ENCODE peak calls at places on chromosomes 3 and 15, in ten cellular contexts. One of them, this sample, is unnamed.

GRCh38 chr3:62109534-62109933 is 263.8 kb downstream of the FEZF2 start:
- DNase-seq in activated T-helper 1 cell treated with Interleukin-2 at 50 U/mL for 16 hours: no peak
- DNase-seq in NCI-H1105 treated with DMSO at 0.1 percent for 48 hours: no peak
- DNase-seq in AG09309: peak
- DNase-seq in tibial artery: peak
- DNase-seq in stimulated activated CD4-positive, alpha-beta T cell treated with anti-CD3 and anti-CD28 coated beads, Interleukin-4, amount 100 ng/mL, for 1 hour: no peak
- DNase-seq in AML-193: no peak
- DNase-seq in T47D: no peak
- DNase-seq in head of caudate nucleus: no peak
- DNase-seq in GM20000: no peak
- DNase-seq in this sample: no peak

GRCh38 chr3:55327131-55327920 is 159.8 kb downstream of the WNT5A start:
- DNase-seq in activated T-helper 1 cell treated with Interleukin-2 at 50 U/mL for 16 hours: no peak
- DNase-seq in NCI-H1105 treated with DMSO at 0.1 percent for 48 hours: no peak
- DNase-seq in AG09309: peak
- DNase-seq in tibial artery: no peak
- DNase-seq in stimulated activated CD4-positive, alpha-beta T cell treated with anti-CD3 and anti-CD28 coated beads, Interleukin-4, amount 100 ng/mL, for 1 hour: no peak
- DNase-seq in AML-193: no peak
- DNase-seq in T47D: no peak
- DNase-seq in head of caudate nucleus: no peak
- DNase-seq in GM20000: no peak
- DNase-seq in this sample: no peak

GRCh38 chr3:179716811-179717210 is 64.0 kb downstream of the USP13 start:
- DNase-seq in activated T-helper 1 cell treated with Interleukin-2 at 50 U/mL for 16 hours: no peak
- DNase-seq in NCI-H1105 treated with DMSO at 0.1 percent for 48 hours: no peak
- DNase-seq in AG09309: peak
- DNase-seq in tibial artery: no peak
- DNase-seq in stimulated activated CD4-positive, alpha-beta T cell treated with anti-CD3 and anti-CD28 coated beads, Interleukin-4, amount 100 ng/mL, for 1 hour: no peak
- DNase-seq in AML-193: no peak
- DNase-seq in T47D: no peak
- DNase-seq in head of caudate nucleus: no peak
- DNase-seq in GM20000: no peak
- DNase-seq in this sample: no peak

GRCh38 chr3:126918223-126918622 is 64.7 kb upstream of the PLXNA1 start:
- DNase-seq in activated T-helper 1 cell treated with Interleukin-2 at 50 U/mL for 16 hours: no peak
- DNase-seq in NCI-H1105 treated with DMSO at 0.1 percent for 48 hours: no peak
- DNase-seq in AG09309: no peak
- DNase-seq in tibial artery: no peak
- DNase-seq in stimulated activated CD4-positive, alpha-beta T cell treated with anti-CD3 and anti-CD28 coated beads, Interleukin-4, amount 100 ng/mL, for 1 hour: no peak
- DNase-seq in AML-193: no peak
- DNase-seq in T47D: no peak
- DNase-seq in head of caudate nucleus: no peak
- DNase-seq in GM20000: no peak
- DNase-seq in this sample: no peak

GRCh38 chr3:156788846-156789245 is 37.3 kb upstream of the LEKR1 start:
- DNase-seq in activated T-helper 1 cell treated with Interleukin-2 at 50 U/mL for 16 hours: no peak
- DNase-seq in NCI-H1105 treated with DMSO at 0.1 percent for 48 hours: no peak
- DNase-seq in AG09309: no peak
- DNase-seq in tibial artery: no peak
- DNase-seq in stimulated activated CD4-positive, alpha-beta T cell treated with anti-CD3 and anti-CD28 coated beads, Interleukin-4, amount 100 ng/mL, for 1 hour: no peak
- DNase-seq in AML-193: no peak
- DNase-seq in T47D: no peak
- DNase-seq in head of caudate nucleus: no peak
- DNase-seq in GM20000: no peak
- DNase-seq in this sample: no peak

GRCh38 chr3:74537164-74537563 is 77.3 kb downstream of the CNTN3 start:
- DNase-seq in activated T-helper 1 cell treated with Interleukin-2 at 50 U/mL for 16 hours: no peak
- DNase-seq in NCI-H1105 treated with DMSO at 0.1 percent for 48 hours: no peak
- DNase-seq in AG09309: peak
- DNase-seq in tibial artery: no peak
- DNase-seq in stimulated activated CD4-positive, alpha-beta T cell treated with anti-CD3 and anti-CD28 coated beads, Interleukin-4, amount 100 ng/mL, for 1 hour: no peak
- DNase-seq in AML-193: no peak
- DNase-seq in T47D: no peak
- DNase-seq in head of caudate nucleus: no peak
- DNase-seq in GM20000: no peak
- DNase-seq in this sample: no peak

GRCh38 chr3:12427551-12427950 is 56.7 kb upstream of the TSEN2 start:
- DNase-seq in activated T-helper 1 cell treated with Interleukin-2 at 50 U/mL for 16 hours: no peak
- DNase-seq in NCI-H1105 treated with DMSO at 0.1 percent for 48 hours: no peak
- DNase-seq in AG09309: no peak
- DNase-seq in tibial artery: no peak
- DNase-seq in stimulated activated CD4-positive, alpha-beta T cell treated with anti-CD3 and anti-CD28 coated beads, Interleukin-4, amount 100 ng/mL, for 1 hour: no peak
- DNase-seq in AML-193: peak
- DNase-seq in T47D: no peak
- DNase-seq in head of caudate nucleus: no peak
- DNase-seq in GM20000: no peak
- DNase-seq in this sample: no peak

GRCh38 chr3:61829301-61830110 is 268.1 kb downstream of the PTPRG start:
- DNase-seq in activated T-helper 1 cell treated with Interleukin-2 at 50 U/mL for 16 hours: no peak
- DNase-seq in NCI-H1105 treated with DMSO at 0.1 percent for 48 hours: no peak
- DNase-seq in AG09309: no peak
- DNase-seq in tibial artery: no peak
- DNase-seq in stimulated activated CD4-positive, alpha-beta T cell treated with anti-CD3 and anti-CD28 coated beads, Interleukin-4, amount 100 ng/mL, for 1 hour: no peak
- DNase-seq in AML-193: no peak
- DNase-seq in T47D: no peak
- DNase-seq in head of caudate nucleus: no peak
- DNase-seq in GM20000: no peak
- DNase-seq in this sample: no peak

GRCh38 chr15:38514601-38515000 is 50.0 kb downstream of the RASGRP1 start:
- DNase-seq in activated T-helper 1 cell treated with Interleukin-2 at 50 U/mL for 16 hours: no peak
- DNase-seq in NCI-H1105 treated with DMSO at 0.1 percent for 48 hours: no peak
- DNase-seq in AG09309: no peak
- DNase-seq in tibial artery: no peak
- DNase-seq in stimulated activated CD4-positive, alpha-beta T cell treated with anti-CD3 and anti-CD28 coated beads, Interleukin-4, amount 100 ng/mL, for 1 hour: no peak
- DNase-seq in AML-193: no peak
- DNase-seq in T47D: no peak
- DNase-seq in head of caudate nucleus: no peak
- DNase-seq in GM20000: no peak
- DNase-seq in this sample: no peak

GRCh38 chr3:10395671-10396070 is 74.8 kb upstream of the SEC13 start:
- DNase-seq in activated T-helper 1 cell treated with Interleukin-2 at 50 U/mL for 16 hours: peak
- DNase-seq in NCI-H1105 treated with DMSO at 0.1 percent for 48 hours: no peak
- DNase-seq in AG09309: no peak
- DNase-seq in tibial artery: no peak
- DNase-seq in stimulated activated CD4-positive, alpha-beta T cell treated with anti-CD3 and anti-CD28 coated beads, Interleukin-4, amount 100 ng/mL, for 1 hour: peak
- DNase-seq in AML-193: no peak
- DNase-seq in T47D: no peak
- DNase-seq in head of caudate nucleus: no peak
- DNase-seq in GM20000: no peak
- DNase-seq in this sample: no peak

GRCh38 chr3:129623447-129624118 is 17.1 kb upstream of the PLXND1 start:
- DNase-seq in activated T-helper 1 cell treated with Interleukin-2 at 50 U/mL for 16 hours: no peak
- DNase-seq in NCI-H1105 treated with DMSO at 0.1 percent for 48 hours: no peak
- DNase-seq in AG09309: no peak
- DNase-seq in tibial artery: peak
- DNase-seq in stimulated activated CD4-positive, alpha-beta T cell treated with anti-CD3 and anti-CD28 coated beads, Interleukin-4, amount 100 ng/mL, for 1 hour: no peak
- DNase-seq in AML-193: no peak
- DNase-seq in T47D: peak
- DNase-seq in head of caudate nucleus: no peak
- DNase-seq in GM20000: no peak
- DNase-seq in this sample: no peak

GRCh38 chr3:197364410-197365071 is 66.1 kb upstream of the DLG1 start:
- DNase-seq in activated T-helper 1 cell treated with Interleukin-2 at 50 U/mL for 16 hours: no peak
- DNase-seq in NCI-H1105 treated with DMSO at 0.1 percent for 48 hours: peak
- DNase-seq in AG09309: no peak
- DNase-seq in tibial artery: no peak
- DNase-seq in stimulated activated CD4-positive, alpha-beta T cell treated with anti-CD3 and anti-CD28 coated beads, Interleukin-4, amount 100 ng/mL, for 1 hour: no peak
- DNase-seq in AML-193: no peak
- DNase-seq in T47D: no peak
- DNase-seq in head of caudate nucleus: no peak
- DNase-seq in GM20000: no peak
- DNase-seq in this sample: peak

GRCh38 chr3:67094769-67095168 is 96.7 kb downstream of the KBTBD8 start:
- DNase-seq in activated T-helper 1 cell treated with Interleukin-2 at 50 U/mL for 16 hours: no peak
- DNase-seq in NCI-H1105 treated with DMSO at 0.1 percent for 48 hours: no peak
- DNase-seq in AG09309: no peak
- DNase-seq in tibial artery: no peak
- DNase-seq in stimulated activated CD4-positive, alpha-beta T cell treated with anti-CD3 and anti-CD28 coated beads, Interleukin-4, amount 100 ng/mL, for 1 hour: no peak
- DNase-seq in AML-193: no peak
- DNase-seq in T47D: peak
- DNase-seq in head of caudate nucleus: no peak
- DNase-seq in GM20000: no peak
- DNase-seq in this sample: no peak

GRCh38 chr3:189340680-189341460 is 169.1 kb downstream of the TPRG1 start:
- DNase-seq in activated T-helper 1 cell treated with Interleukin-2 at 50 U/mL for 16 hours: no peak
- DNase-seq in NCI-H1105 treated with DMSO at 0.1 percent for 48 hours: no peak
- DNase-seq in AG09309: no peak
- DNase-seq in tibial artery: no peak
- DNase-seq in stimulated activated CD4-positive, alpha-beta T cell treated with anti-CD3 and anti-CD28 coated beads, Interleukin-4, amount 100 ng/mL, for 1 hour: no peak
- DNase-seq in AML-193: no peak
- DNase-seq in T47D: peak
- DNase-seq in head of caudate nucleus: no peak
- DNase-seq in GM20000: no peak
- DNase-seq in this sample: no peak

GRCh38 chr15:68820205-68820588 is 498 bp downstream of the ANP32A start:
- DNase-seq in activated T-helper 1 cell treated with Interleukin-2 at 50 U/mL for 16 hours: peak
- DNase-seq in NCI-H1105 treated with DMSO at 0.1 percent for 48 hours: peak
- DNase-seq in AG09309: no peak
- DNase-seq in tibial artery: peak
- DNase-seq in stimulated activated CD4-positive, alpha-beta T cell treated with anti-CD3 and anti-CD28 coated beads, Interleukin-4, amount 100 ng/mL, for 1 hour: peak
- DNase-seq in AML-193: peak
- DNase-seq in T47D: peak
- DNase-seq in head of caudate nucleus: peak
- DNase-seq in GM20000: peak
- DNase-seq in this sample: peak

GRCh38 chr3:71305246-71306206 is 278.0 kb downstream of the FOXP1 start:
- DNase-seq in activated T-helper 1 cell treated with Interleukin-2 at 50 U/mL for 16 hours: no peak
- DNase-seq in NCI-H1105 treated with DMSO at 0.1 percent for 48 hours: no peak
- DNase-seq in AG09309: no peak
- DNase-seq in tibial artery: no peak
- DNase-seq in stimulated activated CD4-positive, alpha-beta T cell treated with anti-CD3 and anti-CD28 coated beads, Interleukin-4, amount 100 ng/mL, for 1 hour: peak
- DNase-seq in AML-193: no peak
- DNase-seq in T47D: peak
- DNase-seq in head of caudate nucleus: peak
- DNase-seq in GM20000: no peak
- DNase-seq in this sample: no peak

GRCh38 chr3:43215138-43215537 is 71.2 kb upstream of the SNRK start:
- DNase-seq in activated T-helper 1 cell treated with Interleukin-2 at 50 U/mL for 16 hours: no peak
- DNase-seq in NCI-H1105 treated with DMSO at 0.1 percent for 48 hours: no peak
- DNase-seq in AG09309: no peak
- DNase-seq in tibial artery: no peak
- DNase-seq in stimulated activated CD4-positive, alpha-beta T cell treated with anti-CD3 and anti-CD28 coated beads, Interleukin-4, amount 100 ng/mL, for 1 hour: no peak
- DNase-seq in AML-193: no peak
- DNase-seq in T47D: no peak
- DNase-seq in head of caudate nucleus: no peak
- DNase-seq in GM20000: no peak
- DNase-seq in this sample: no peak

GRCh38 chr3:113249111-113249510 is 37.8 kb downstream of the BOC start:
- DNase-seq in activated T-helper 1 cell treated with Interleukin-2 at 50 U/mL for 16 hours: no peak
- DNase-seq in NCI-H1105 treated with DMSO at 0.1 percent for 48 hours: no peak
- DNase-seq in AG09309: peak
- DNase-seq in tibial artery: no peak
- DNase-seq in stimulated activated CD4-positive, alpha-beta T cell treated with anti-CD3 and anti-CD28 coated beads, Interleukin-4, amount 100 ng/mL, for 1 hour: no peak
- DNase-seq in AML-193: no peak
- DNase-seq in T47D: no peak
- DNase-seq in head of caudate nucleus: no peak
- DNase-seq in GM20000: no peak
- DNase-seq in this sample: no peak

GRCh38 chr3:45795882-45796765 is at the start of gene SLC6A20:
- DNase-seq in activated T-helper 1 cell treated with Interleukin-2 at 50 U/mL for 16 hours: no peak
- DNase-seq in NCI-H1105 treated with DMSO at 0.1 percent for 48 hours: no peak
- DNase-seq in AG09309: no peak
- DNase-seq in tibial artery: no peak
- DNase-seq in stimulated activated CD4-positive, alpha-beta T cell treated with anti-CD3 and anti-CD28 coated beads, Interleukin-4, amount 100 ng/mL, for 1 hour: peak
- DNase-seq in AML-193: no peak
- DNase-seq in T47D: no peak
- DNase-seq in head of caudate nucleus: no peak
- DNase-seq in GM20000: peak
- DNase-seq in this sample: no peak

GRCh38 chr3:87390821-87391220 is 114.4 kb upstream of the POU1F1 start:
- DNase-seq in activated T-helper 1 cell treated with Interleukin-2 at 50 U/mL for 16 hours: no peak
- DNase-seq in NCI-H1105 treated with DMSO at 0.1 percent for 48 hours: no peak
- DNase-seq in AG09309: no peak
- DNase-seq in tibial artery: no peak
- DNase-seq in stimulated activated CD4-positive, alpha-beta T cell treated with anti-CD3 and anti-CD28 coated beads, Interleukin-4, amount 100 ng/mL, for 1 hour: no peak
- DNase-seq in AML-193: no peak
- DNase-seq in T47D: no peak
- DNase-seq in head of caudate nucleus: no peak
- DNase-seq in GM20000: no peak
- DNase-seq in this sample: no peak

GRCh38 chr3:188754286-188754685 is 417.5 kb upstream of the TPRG1 start:
- DNase-seq in activated T-helper 1 cell treated with Interleukin-2 at 50 U/mL for 16 hours: no peak
- DNase-seq in NCI-H1105 treated with DMSO at 0.1 percent for 48 hours: no peak
- DNase-seq in AG09309: no peak
- DNase-seq in tibial artery: no peak
- DNase-seq in stimulated activated CD4-positive, alpha-beta T cell treated with anti-CD3 and anti-CD28 coated beads, Interleukin-4, amount 100 ng/mL, for 1 hour: no peak
- DNase-seq in AML-193: no peak
- DNase-seq in T47D: no peak
- DNase-seq in head of caudate nucleus: no peak
- DNase-seq in GM20000: no peak
- DNase-seq in this sample: no peak

GRCh38 chr15:55991841-55992768 is 1.3 kb downstream of the NEDD4 start:
- DNase-seq in activated T-helper 1 cell treated with Interleukin-2 at 50 U/mL for 16 hours: no peak
- DNase-seq in NCI-H1105 treated with DMSO at 0.1 percent for 48 hours: no peak
- DNase-seq in AG09309: no peak
- DNase-seq in tibial artery: no peak
- DNase-seq in stimulated activated CD4-positive, alpha-beta T cell treated with anti-CD3 and anti-CD28 coated beads, Interleukin-4, amount 100 ng/mL, for 1 hour: no peak
- DNase-seq in AML-193: no peak
- DNase-seq in T47D: no peak
- DNase-seq in head of caudate nucleus: no peak
- DNase-seq in GM20000: peak
- DNase-seq in this sample: no peak

GRCh38 chr3:135766113-135766512 is 199.4 kb upstream of the PPP2R3A start:
- DNase-seq in activated T-helper 1 cell treated with Interleukin-2 at 50 U/mL for 16 hours: no peak
- DNase-seq in NCI-H1105 treated with DMSO at 0.1 percent for 48 hours: no peak
- DNase-seq in AG09309: no peak
- DNase-seq in tibial artery: no peak
- DNase-seq in stimulated activated CD4-positive, alpha-beta T cell treated with anti-CD3 and anti-CD28 coated beads, Interleukin-4, amount 100 ng/mL, for 1 hour: no peak
- DNase-seq in AML-193: no peak
- DNase-seq in T47D: no peak
- DNase-seq in head of caudate nucleus: no peak
- DNase-seq in GM20000: no peak
- DNase-seq in this sample: no peak

GRCh38 chr3:120357807-120358206 is 8.7 kb upstream of the LRRC58 start:
- DNase-seq in activated T-helper 1 cell treated with Interleukin-2 at 50 U/mL for 16 hours: no peak
- DNase-seq in NCI-H1105 treated with DMSO at 0.1 percent for 48 hours: peak
- DNase-seq in AG09309: no peak
- DNase-seq in tibial artery: no peak
- DNase-seq in stimulated activated CD4-positive, alpha-beta T cell treated with anti-CD3 and anti-CD28 coated beads, Interleukin-4, amount 100 ng/mL, for 1 hour: no peak
- DNase-seq in AML-193: no peak
- DNase-seq in T47D: peak
- DNase-seq in head of caudate nucleus: no peak
- DNase-seq in GM20000: no peak
- DNase-seq in this sample: no peak

GRCh38 chr3:193897288-193897687 is 238.7 kb upstream of the HES1 start:
- DNase-seq in activated T-helper 1 cell treated with Interleukin-2 at 50 U/mL for 16 hours: no peak
- DNase-seq in NCI-H1105 treated with DMSO at 0.1 percent for 48 hours: no peak
- DNase-seq in AG09309: no peak
- DNase-seq in tibial artery: peak
- DNase-seq in stimulated activated CD4-positive, alpha-beta T cell treated with anti-CD3 and anti-CD28 coated beads, Interleukin-4, amount 100 ng/mL, for 1 hour: no peak
- DNase-seq in AML-193: no peak
- DNase-seq in T47D: no peak
- DNase-seq in head of caudate nucleus: no peak
- DNase-seq in GM20000: no peak
- DNase-seq in this sample: no peak

GRCh38 chr15:92429378-92430066 is 35.8 kb downstream of the ST8SIA2 start:
- DNase-seq in activated T-helper 1 cell treated with Interleukin-2 at 50 U/mL for 16 hours: no peak
- DNase-seq in NCI-H1105 treated with DMSO at 0.1 percent for 48 hours: no peak
- DNase-seq in AG09309: peak
- DNase-seq in tibial artery: no peak
- DNase-seq in stimulated activated CD4-positive, alpha-beta T cell treated with anti-CD3 and anti-CD28 coated beads, Interleukin-4, amount 100 ng/mL, for 1 hour: no peak
- DNase-seq in AML-193: no peak
- DNase-seq in T47D: peak
- DNase-seq in head of caudate nucleus: peak
- DNase-seq in GM20000: no peak
- DNase-seq in this sample: peak

GRCh38 chr3:62940763-62941632 is 65.8 kb upstream of the CADPS start:
- DNase-seq in activated T-helper 1 cell treated with Interleukin-2 at 50 U/mL for 16 hours: no peak
- DNase-seq in NCI-H1105 treated with DMSO at 0.1 percent for 48 hours: no peak
- DNase-seq in AG09309: peak
- DNase-seq in tibial artery: no peak
- DNase-seq in stimulated activated CD4-positive, alpha-beta T cell treated with anti-CD3 and anti-CD28 coated beads, Interleukin-4, amount 100 ng/mL, for 1 hour: no peak
- DNase-seq in AML-193: no peak
- DNase-seq in T47D: no peak
- DNase-seq in head of caudate nucleus: no peak
- DNase-seq in GM20000: no peak
- DNase-seq in this sample: no peak

GRCh38 chr15:78415284-78415683 is 22.7 kb upstream of the IREB2 start:
- DNase-seq in activated T-helper 1 cell treated with Interleukin-2 at 50 U/mL for 16 hours: no peak
- DNase-seq in NCI-H1105 treated with DMSO at 0.1 percent for 48 hours: peak
- DNase-seq in AG09309: no peak
- DNase-seq in tibial artery: no peak
- DNase-seq in stimulated activated CD4-positive, alpha-beta T cell treated with anti-CD3 and anti-CD28 coated beads, Interleukin-4, amount 100 ng/mL, for 1 hour: no peak
- DNase-seq in AML-193: peak
- DNase-seq in T47D: peak
- DNase-seq in head of caudate nucleus: no peak
- DNase-seq in GM20000: no peak
- DNase-seq in this sample: peak